ENCODE peak calls at places on chromosomes 11 and 22, in ten cellular contexts. M is heart right ventricle; W is erythroblast; Q is astrocyte of the spinal cord; C is GM10248; D is naive B cell; U is HTR-8/SVneo; I is stimulated activated CD4-positive, alpha-beta T cell treated with anti-CD3 and anti-CD28 coated beads, Interleukin-4, amount 100 ng/mL, for 48 hours; R is ascending aorta; P is SJCRH30. L is an unnamed sample.

GRCh38 chr22:23520875-23521441 is 59.1 kb downstream of the IGLL1 start:
- DNase-seq in M (peak; percentile 39), W (no peak), Q (peak; percentile 46), C (no peak), D (no peak), U (peak; percentile 5), I (no peak), R (no peak), P (peak; percentile 55), L (no peak)

GRCh38 chr22:21823740-21824438 is 43.6 kb downstream of the MAPK1 start:
- DNase-seq in M (no peak), W (peak; percentile 26), Q (peak; percentile 31), C (no peak), D (no peak), U (peak; percentile 10), I (no peak), R (no peak), P (no peak), L (no peak)

GRCh38 chr22:32744560-32744959 is 56.9 kb upstream of the TIMP3 start:
- DNase-seq in M (no peak), W (no peak), Q (no peak), C (no peak), D (no peak), U (no peak), I (no peak), R (no peak), P (no peak), L (peak; percentile 41)

GRCh38 chr11:129373489-129373953 is 2.1 kb upstream of the BARX2 start:
- DNase-seq in M (no peak), W (no peak), Q (no peak), C (no peak), D (no peak), U (no peak), I (no peak), R (no peak), P (no peak), L (no peak)

GRCh38 chr22:44375451-44375850 is 62.7 kb upstream of the SHISAL1 start:
- DNase-seq in M (no peak), W (no peak), Q (peak; percentile 16), C (no peak), D (no peak), U (no peak), I (no peak), R (no peak), P (no peak), L (no peak)

GRCh38 chr22:43792905-43793304 is 19.2 kb downstream of the EFCAB6 start:
- DNase-seq in M (no peak), W (no peak), Q (no peak), C (no peak), D (no peak), U (no peak), I (no peak), R (no peak), P (no peak), L (no peak)

GRCh38 chr22:35524966-35525686 is 15.5 kb upstream of the RASD2 start:
- DNase-seq in M (peak; percentile 45), W (no peak), Q (no peak), C (no peak), D (no peak), U (no peak), I (no peak), R (no peak), P (no peak), L (no peak)

GRCh38 chr11:128451651-128452470 is 135.5 kb downstream of the ETS1 start:
- DNase-seq in M (peak; percentile 74), W (no peak), Q (peak; percentile 86), C (no peak), D (no peak), U (no peak), I (no peak), R (no peak), P (peak; percentile 17), L (no peak)

GRCh38 chr11:116207349-116207748 is 565.4 kb downstream of the BUD13 start:
- DNase-seq in M (no peak), W (no peak), Q (no peak), C (no peak), D (no peak), U (no peak), I (no peak), R (no peak), P (no peak), L (no peak)

GRCh38 chr11:3163241-3163981 is 1.7 kb downstream of the OSBPL5 start:
- DNase-seq in M (no peak), W (peak; percentile 64), Q (no peak), C (no peak), D (no peak), U (no peak), I (no peak), R (peak; percentile 7), P (no peak), L (no peak)

GRCh38 chr22:49825944-49826602 is 1.6 kb downstream of the BRD1 start:
- DNase-seq in M (no peak), W (peak; percentile 75), Q (peak; percentile 37), C (no peak), D (no peak), U (no peak), I (peak; percentile 53), R (no peak), P (no peak), L (no peak)

GRCh38 chr11:64360403-64360980 is 1.5 kb downstream of the RPS6KA4 start:
- DNase-seq in M (no peak), W (no peak), Q (no peak), C (no peak), D (no peak), U (no peak), I (no peak), R (no peak), P (no peak), L (no peak)

GRCh38 chr22:49712195-49712791 is 115.4 kb downstream of the BRD1 start:
- DNase-seq in M (no peak), W (peak; percentile 26), Q (no peak), C (no peak), D (no peak), U (no peak), I (no peak), R (no peak), P (no peak), L (no peak)

GRCh38 chr11:64248578-64248977 is 1.8 kb upstream of the PPP1R14B start:
- DNase-seq in M (no peak), W (no peak), Q (no peak), C (no peak), D (no peak), U (no peak), I (no peak), R (no peak), P (no peak), L (no peak)

GRCh38 chr22:48181168-48181955 is 1418.9 kb downstream of the TBC1D22A start:
- DNase-seq in M (no peak), W (no peak), Q (no peak), C (no peak), D (no peak), U (no peak), I (no peak), R (no peak), P (no peak), L (no peak)

GRCh38 chr11:99069831-99070444 is 49.2 kb downstream of the CNTN5 start:
- DNase-seq in M (no peak), W (no peak), Q (peak; percentile 37), C (no peak), D (no peak), U (peak; percentile 10), I (no peak), R (no peak), P (no peak), L (no peak)

GRCh38 chr11:69099193-69099592 is 50.5 kb downstream of the TPCN2 start:
- DNase-seq in M (no peak), W (no peak), Q (no peak), C (no peak), D (no peak), U (no peak), I (no peak), R (no peak), P (peak; percentile 42), L (no peak)

GRCh38 chr11:102306817-102307814 is 10.2 kb upstream of the BIRC3 start:
- DNase-seq in M (no peak), W (no peak), Q (no peak), C (no peak), D (peak; percentile 67), U (no peak), I (no peak), R (no peak), P (no peak), L (no peak)

GRCh38 chr11:67266424-67267187 is at the start of gene GRK2:
- DNase-seq in M (no peak), W (peak; percentile 76), Q (no peak), C (peak; percentile 63), D (no peak), U (peak; percentile 67), I (no peak), R (no peak), P (peak; percentile 32), L (no peak)

GRCh38 chr22:27327497-27327896 is 474.1 kb downstream of the MN1 start:
- DNase-seq in M (no peak), W (no peak), Q (no peak), C (no peak), D (no peak), U (no peak), I (no peak), R (no peak), P (no peak), L (no peak)

GRCh38 chr11:126102436-126102894 is 39.8 kb upstream of the CDON start:
- DNase-seq in M (peak; percentile 33), W (peak; percentile 81), Q (no peak), C (no peak), D (no peak), U (no peak), I (no peak), R (no peak), P (peak; percentile 72), L (no peak)

GRCh38 chr11:125201525-125202121 is 37.1 kb downstream of the PKNOX2 start:
- DNase-seq in M (no peak), W (no peak), Q (no peak), C (no peak), D (no peak), U (no peak), I (no peak), R (no peak), P (peak; percentile 56), L (no peak)

GRCh38 chr11:43989162-43989961 is 46.9 kb downstream of the C11orf96 start:
- DNase-seq in M (peak; percentile 75), W (no peak), Q (no peak), C (no peak), D (no peak), U (no peak), I (no peak), R (no peak), P (peak; percentile 60), L (peak; percentile 34)

GRCh38 chr11:128757235-128757711 is 63.4 kb downstream of the FLI1 start:
- DNase-seq in M (peak; percentile 49), W (peak; percentile 27), Q (peak; percentile 29), C (peak; percentile 82), D (peak; percentile 79), U (peak; percentile 22), I (peak; percentile 57), R (peak; percentile 22), P (no peak), L (peak; percentile 83)

GRCh38 chr11:69683764-69684333 is 8.7 kb upstream of the LTO1 start:
- DNase-seq in M (no peak), W (no peak), Q (no peak), C (no peak), D (no peak), U (no peak), I (no peak), R (no peak), P (no peak), L (no peak)

GRCh38 chr11:117677729-117678310 is 119.2 kb downstream of the DSCAML1 start:
- DNase-seq in M (no peak), W (no peak), Q (no peak), C (no peak), D (no peak), U (no peak), I (no peak), R (no peak), P (no peak), L (no peak)

GRCh38 chr11:74284466-74284865 is 27.0 kb downstream of the P4HA3 start:
- DNase-seq in M (no peak), W (no peak), Q (no peak), C (no peak), D (no peak), U (no peak), I (no peak), R (no peak), P (no peak), L (no peak)

L was measured in CMK.